ENCODE peak calls at places on chromosomes 6 and 20, in seven cellular contexts. J, K, F, W, L, N and P are unnamed samples.
A peak's percentile ranks its signal among the peaks of the same experiment; 100 is the strongest.

GRCh38 chr6:46513533-46513932 is 22.3 kb upstream of the RCAN2 start:
- DNase-seq in J (no peak), K (no peak), F (no peak), W (no peak), L (no peak), N (peak; percentile 59), P (no peak)

GRCh38 chr20:41697861-41698559 is 79.8 kb upstream of the CHD6 start:
- DNase-seq in J (peak; percentile 33), K (no peak), F (peak; percentile 63), W (peak; percentile 17), L (peak; percentile 70), N (no peak), P (no peak)

GRCh38 chr6:158158123-158158522 is 9.9 kb downstream of the SERAC1 start:
- DNase-seq in J (no peak), K (no peak), F (peak; percentile 26), W (no peak), L (no peak), N (no peak), P (no peak)

GRCh38 chr6:71203211-71203610 is 85.4 kb upstream of the OGFRL1 start:
- DNase-seq in J (no peak), K (no peak), F (no peak), W (no peak), L (no peak), N (no peak), P (no peak)

GRCh38 chr6:138271451-138271850 is 53.2 kb upstream of the PBOV1 start:
- DNase-seq in J (no peak), K (no peak), F (no peak), W (no peak), L (no peak), N (no peak), P (no peak)

GRCh38 chr6:105332576-105332975 is 70.3 kb downstream of the PREP start:
- DNase-seq in J (no peak), K (no peak), F (no peak), W (no peak), L (no peak), N (no peak), P (no peak)

GRCh38 chr6:82396964-82397761 is 33.5 kb downstream of the TPBG start:
- DNase-seq in J (no peak), K (no peak), F (peak; percentile 95), W (no peak), L (peak; percentile 93), N (no peak), P (no peak)

GRCh38 chr6:4085329-4085695 is 6.4 kb upstream of the FAM217A start:
- DNase-seq in J (no peak), K (no peak), F (peak; percentile 68), W (no peak), L (peak; percentile 68), N (no peak), P (no peak)

GRCh38 chr6:15329154-15329781 is 83.4 kb downstream of the JARID2 start:
- DNase-seq in J (no peak), K (no peak), F (peak; percentile 97), W (no peak), L (peak; percentile 75), N (peak; percentile 52), P (no peak)

GRCh38 chr6:56850618-56851017 is 104.3 kb upstream of the BEND6 start:
- DNase-seq in J (no peak), K (no peak), F (peak; percentile 39), W (no peak), L (no peak), N (no peak), P (no peak)

GRCh38 chr6:56851104-56851503 is 103.8 kb upstream of the BEND6 start:
- DNase-seq in J (no peak), K (no peak), F (peak; percentile 74), W (no peak), L (no peak), N (no peak), P (no peak)

GRCh38 chr6:56849876-56850275 is 105.0 kb upstream of the BEND6 start:
- DNase-seq in J (no peak), K (no peak), F (peak; percentile 89), W (no peak), L (no peak), N (no peak), P (no peak)

GRCh38 chr6:56845027-56845426 is 109.9 kb upstream of the BEND6 start:
- DNase-seq in J (no peak), K (no peak), F (no peak), W (no peak), L (no peak), N (no peak), P (no peak)

DNA sequence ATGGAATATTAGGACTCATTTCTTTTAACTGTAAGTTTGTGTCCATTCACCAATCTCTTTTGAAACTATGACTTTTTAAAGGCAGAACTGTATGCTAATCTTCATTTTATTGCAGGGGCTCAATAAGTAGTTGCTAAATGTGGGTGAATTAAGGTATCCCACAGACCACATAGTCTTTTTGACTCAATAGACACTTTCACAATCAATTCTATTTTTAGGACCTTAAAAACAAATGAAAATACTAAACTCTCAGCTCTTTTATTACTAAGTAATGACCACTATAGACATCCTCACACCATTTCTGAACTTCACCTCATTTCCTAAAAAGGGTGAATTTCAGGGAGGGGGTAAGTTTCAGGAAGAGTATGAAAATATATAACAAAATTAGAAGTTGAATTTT is 106.8 kb upstream of the BEND6 start:
- DNase-seq in J (no peak), K (no peak), F (no peak), W (no peak), L (no peak), N (no peak), P (no peak)
- H3K4me1 ChIP-seq in J (peaks cover 14% of the 10 kb centered on the region), K (no peaks in the 10 kb centered on the region), F (peaks cover 42% of the 10 kb centered on the region), W (no peaks in the 10 kb centered on the region), L (peaks cover 13% of the 10 kb centered on the region), N (peaks cover 37% of the 10 kb centered on the region), P (peaks cover 10% of the 10 kb centered on the region)

DNA sequence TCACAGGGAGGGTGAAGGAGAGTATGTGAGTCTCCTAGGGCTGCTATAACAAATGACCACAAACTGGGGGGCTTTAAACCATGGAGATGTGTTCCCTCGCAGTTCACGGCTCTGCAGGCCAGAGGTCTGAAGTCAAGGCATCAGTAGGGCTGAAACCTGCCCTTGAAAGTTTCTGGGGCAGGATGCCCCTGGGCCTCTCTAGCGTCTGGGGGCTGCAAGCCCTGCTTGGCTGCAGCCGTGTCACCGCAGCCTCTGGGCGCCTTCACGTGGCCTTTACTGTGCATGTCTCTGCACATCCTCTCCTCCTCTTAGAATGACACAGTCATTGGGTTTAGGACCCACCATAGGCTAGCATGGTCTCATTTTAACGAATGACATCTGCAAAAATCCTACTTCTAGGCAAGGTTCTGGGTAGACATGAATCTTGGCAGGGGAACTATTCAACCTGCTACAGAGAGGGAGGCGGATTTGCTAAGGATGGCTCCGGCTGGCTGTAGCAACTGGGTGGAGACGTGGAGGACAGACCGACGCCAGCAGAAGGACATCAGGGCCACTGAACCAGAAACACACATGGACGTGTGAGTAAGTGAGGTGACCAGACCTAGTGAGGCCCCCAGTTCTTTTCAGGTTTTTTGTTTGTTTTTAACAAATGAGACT is 58.6 kb downstream of the PHACTR3 start:
- DNase-seq in J (no peak), K (peak; percentile 49), F (no peak), W (no peak), L (no peak), N (no peak), P (no peak)
- H3K9me3 ChIP-seq in J (peaks cover 5% of the 10 kb centered on the region), K (peaks cover 12% of the 10 kb centered on the region), F (no peaks in the 10 kb centered on the region), W (peaks cover 4% of the 10 kb centered on the region), L (no peaks in the 10 kb centered on the region), N (no peaks in the 10 kb centered on the region), P (no peaks in the 10 kb centered on the region)

GRCh38 chr6:44235891-44236516 is 10.9 kb upstream of the HSP90AB1 start:
- DNase-seq in J (no peak), K (no peak), F (no peak), W (no peak), L (no peak), N (no peak), P (no peak)

GRCh38 chr6:44237021-44237812 is 9.7 kb upstream of the HSP90AB1 start:
- DNase-seq in J (no peak), K (peak; percentile 98), F (peak; percentile 100), W (peak; percentile 92), L (peak; percentile 99), N (peak; percentile 96), P (peak; percentile 61)

GRCh38 chr6:44235269-44235668 is 11.6 kb upstream of the HSP90AB1 start:
- DNase-seq in J (no peak), K (no peak), F (no peak), W (no peak), L (no peak), N (no peak), P (no peak)

GRCh38 chr6:44237813-44238433 is 9.0 kb upstream of the HSP90AB1 start:
- DNase-seq in J (peak; percentile 82), K (peak; percentile 85), F (peak; percentile 86), W (peak; percentile 79), L (peak; percentile 77), N (peak; percentile 80), P (peak; percentile 62)

DNA sequence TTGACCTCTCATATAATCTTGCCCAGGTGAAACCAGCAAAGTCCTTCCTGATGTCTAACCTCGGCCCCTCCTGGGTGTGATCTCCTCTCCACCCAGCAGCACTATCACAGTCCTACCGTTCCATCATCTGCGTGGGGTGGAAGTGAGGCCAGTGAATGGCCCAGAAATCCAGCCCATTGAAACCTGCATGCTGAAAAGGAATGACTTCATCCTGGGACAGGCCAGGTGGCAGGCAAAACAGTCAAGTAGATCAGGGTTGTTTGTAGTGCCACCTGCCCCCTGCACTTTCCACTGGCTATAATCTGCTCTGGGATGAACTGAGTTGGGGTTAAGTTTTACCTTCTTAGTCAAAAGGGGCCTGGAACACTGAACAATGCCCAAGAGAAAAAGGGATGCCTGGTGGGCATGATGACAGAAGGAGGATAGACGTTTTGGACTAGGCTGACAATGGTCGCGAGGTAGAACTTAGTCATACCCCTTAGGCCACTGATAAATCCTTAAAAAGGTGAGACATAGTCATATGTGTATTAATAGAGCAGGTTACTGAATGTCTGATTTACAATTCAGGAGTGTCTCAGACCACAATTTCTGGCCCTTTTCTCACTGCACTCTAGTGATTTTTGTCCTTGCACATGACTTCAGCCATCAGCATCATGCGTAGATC is 8.1 kb upstream of the HSP90AB1 start:
- DNase-seq in J (no peak), K (no peak), F (no peak), W (no peak), L (peak; percentile 48), N (no peak), P (no peak)
- H3K4me1 ChIP-seq in J (peaks cover 14% of the 10 kb centered on the region), K (no peaks in the 10 kb centered on the region), F (peaks cover 28% of the 10 kb centered on the region), W (peaks cover 28% of the 10 kb centered on the region), L (peaks cover 35% of the 10 kb centered on the region), N (peaks cover 33% of the 10 kb centered on the region), P (peaks cover 5% of the 10 kb centered on the region)

GRCh38 chr6:31339210-31339609 is 17.8 kb downstream of the HLA-B start:
- DNase-seq in J (no peak), K (no peak), F (no peak), W (no peak), L (no peak), N (no peak), P (no peak)
- H3K9me3 ChIP-seq in J (peaks cover 28% of the 10 kb centered on the region), K (peaks cover 36% of the 10 kb centered on the region), F (no peaks in the 10 kb centered on the region), W (no peaks in the 10 kb centered on the region), L (peaks cover 25% of the 10 kb centered on the region), N (no peaks in the 10 kb centered on the region), P (peaks cover 5% of the 10 kb centered on the region)

DNA sequence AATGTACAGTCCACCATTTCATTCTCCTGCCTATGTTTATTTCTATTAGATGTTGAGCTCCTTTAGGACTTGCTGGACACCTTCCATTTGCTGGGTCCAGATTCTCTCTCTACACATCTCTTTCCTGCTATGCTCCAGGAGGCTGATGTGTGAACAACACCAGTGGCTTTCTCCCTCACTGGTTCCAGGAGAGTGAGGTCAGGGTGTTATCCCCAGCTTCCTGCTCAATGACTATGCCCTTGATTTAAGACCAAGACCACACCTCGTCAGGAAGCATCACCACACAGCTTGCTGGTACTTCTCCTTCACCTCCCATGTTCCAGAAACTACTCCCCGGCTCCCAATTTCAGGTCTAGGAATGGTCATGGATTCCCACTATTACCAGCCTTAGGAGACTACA is 31.3 kb upstream of the E2F3 start:
- DNase-seq in J (no peak), K (no peak), F (no peak), W (no peak), L (no peak), N (no peak), P (no peak)
- H3K4me1 ChIP-seq in J (peaks cover 38% of the 10 kb centered on the region), K (no peaks in the 10 kb centered on the region), F (no peaks in the 10 kb centered on the region), W (no peaks in the 10 kb centered on the region), L (no peaks in the 10 kb centered on the region), N (no peaks in the 10 kb centered on the region), P (peaks cover 18% of the 10 kb centered on the region)